ENCODE peak calls at places on chromosome 22, in five cellular contexts. F, N, U, M and R are unnamed samples.

GRCh38 chr22:24140357-24140756 is 40.9 kb upstream of the SUSD2 start:
- DNase-seq in F (no peak), N (no peak), U (no peak), M (peak), R (no peak)

GRCh38 chr22:22932512-22932941 is 44.9 kb downstream of the IGLL5 start:
- DNase-seq in F (no peak), N (no peak), U (no peak), M (no peak), R (no peak)

GRCh38 chr22:47209547-47210023 is 447.1 kb downstream of the TBC1D22A start:
- DNase-seq in F (no peak), N (no peak), U (no peak), M (no peak), R (no peak)

GRCh38 chr22:48100685-48101417 is 1338.4 kb downstream of the TBC1D22A start:
- DNase-seq in F (no peak), N (no peak), U (no peak), M (no peak), R (no peak)

GRCh38 chr22:22821340-22821739 is 66.3 kb upstream of the IGLL5 start:
- DNase-seq in F (no peak), N (no peak), U (no peak), M (no peak), R (no peak)

GRCh38 chr22:27090595-27090994 is 433.2 kb downstream of the MIAT start:
- DNase-seq in F (no peak), N (no peak), U (no peak), M (no peak), R (no peak)

GRCh38 chr22:23058481-23059336 is 11.6 kb upstream of the GNAZ start:
- DNase-seq in F (no peak), N (no peak), U (no peak), M (no peak), R (no peak)

GRCh38 chr22:42939451-42939881 is 75.5 kb downstream of the PACSIN2 start:
- DNase-seq in F (peak), N (peak), U (no peak), M (no peak), R (no peak)

GRCh38 chr22:29081499-29082236 is 8.8 kb downstream of the KREMEN1 start:
- DNase-seq in F (no peak), N (no peak), U (no peak), M (no peak), R (no peak)

GRCh38 chr22:47000256-47000655 is 237.8 kb downstream of the TBC1D22A start:
- DNase-seq in F (no peak), N (no peak), U (no peak), M (no peak), R (no peak)

GRCh38 chr22:23062616-23063538 is 7.4 kb upstream of the GNAZ start:
- DNase-seq in F (no peak), N (no peak), U (no peak), M (no peak), R (no peak)

GRCh38 chr22:24405631-24406321 is 21.6 kb upstream of the ADORA2A start:
- DNase-seq in F (no peak), N (no peak), U (no peak), M (no peak), R (no peak)

GRCh38 chr22:45997077-45997774 is 20.3 kb upstream of the WNT7B start:
- DNase-seq in F (peak), N (peak), U (peak), M (peak), R (no peak)

GRCh38 chr22:45995405-45996101 is 18.6 kb upstream of the WNT7B start:
- DNase-seq in F (no peak), N (no peak), U (no peak), M (no peak), R (peak)

GRCh38 chr22:45997775-45998637 is 21.0 kb upstream of the WNT7B start:
- DNase-seq in F (no peak), N (no peak), U (no peak), M (no peak), R (no peak)

GRCh38 chr22:45994516-45995404 is 17.8 kb upstream of the WNT7B start:
- DNase-seq in F (peak), N (no peak), U (peak), M (peak), R (peak)

DNA sequence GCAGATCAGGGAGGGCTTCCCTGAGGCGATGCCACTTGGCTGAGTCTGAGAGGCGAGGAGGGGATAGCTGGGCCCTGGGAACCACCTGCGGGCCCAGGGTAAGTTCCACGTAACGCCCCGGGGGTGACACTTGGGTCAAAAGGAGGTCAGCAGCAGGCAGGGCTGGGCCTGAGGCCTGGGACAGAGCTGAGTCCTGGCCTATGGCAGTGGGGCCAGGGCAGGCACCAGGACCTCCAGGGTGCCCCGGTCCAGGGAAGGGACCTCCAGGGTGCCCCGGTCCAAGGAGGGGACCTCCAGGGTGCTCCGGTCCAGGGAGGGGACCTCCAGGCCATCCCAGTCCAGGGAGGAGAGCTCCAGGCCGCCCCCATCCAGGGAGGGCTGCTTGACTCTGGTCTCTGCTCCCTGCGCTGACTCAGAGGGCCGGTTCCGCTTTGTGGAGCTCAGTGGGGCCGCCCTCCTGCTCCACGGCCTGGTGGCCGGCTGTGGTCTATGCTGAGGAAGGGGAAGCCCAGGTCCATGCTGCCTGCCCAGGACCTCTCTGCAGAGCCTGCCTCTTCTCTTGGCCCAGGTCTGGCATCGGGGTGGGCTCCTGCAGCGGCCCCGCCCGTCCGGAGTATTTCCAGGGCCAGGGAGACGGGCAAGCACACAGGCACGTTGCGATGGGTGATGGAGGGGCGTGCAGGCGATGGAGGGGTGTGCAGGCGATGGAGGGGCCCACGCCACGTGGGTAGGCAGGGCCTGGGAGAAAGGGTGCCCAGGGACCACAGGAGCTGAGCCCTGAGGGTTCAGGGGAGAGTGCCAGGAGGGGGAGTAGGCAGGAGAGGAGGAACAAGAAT is 19.5 kb upstream of the WNT7B start:
- DNase-seq in F (no peak), N (no peak), U (no peak), M (peak), R (no peak)
- TF ChIP-seq CTCF in F (no peak), N (no peak), U (no peak), M (no peak), R (no peak)

GRCh38 chr22:38707346-38707745 is 1.6 kb downstream of the GTPBP1 start:
- DNase-seq in F (no peak), N (peak), U (no peak), M (peak), R (no peak)

GRCh38 chr22:38704568-38705234 is 1.0 kb upstream of the GTPBP1 start:
- DNase-seq in F (no peak), N (no peak), U (no peak), M (no peak), R (no peak)

GRCh38 chr22:38706885-38707180 is 1.1 kb downstream of the GTPBP1 start:
- DNase-seq in F (no peak), N (peak), U (no peak), M (no peak), R (no peak)

GRCh38 chr22:38706101-38706884 is 549 bp downstream of the GTPBP1 start:
- DNase-seq in F (peak), N (no peak), U (no peak), M (peak), R (peak)

GRCh38 chr22:38705235-38706100 is at the start of gene GTPBP1:
- DNase-seq in F (peak), N (peak), U (peak), M (peak), R (peak)
- TF ChIP-seq CTCF in F (peak), N (no peak), U (no peak), M (no peak), R (no peak)

GRCh38 chr22:38221908-38222796 is 20.4 kb downstream of the MAFF start:
- DNase-seq in F (no peak), N (no peak), U (no peak), M (peak), R (no peak)
- TF ChIP-seq CTCF in F (no peak), N (no peak), U (no peak), M (no peak), R (no peak)

GRCh38 chr22:32901925-32902324 is 100.4 kb downstream of the TIMP3 start:
- DNase-seq in F (no peak), N (no peak), U (no peak), M (peak), R (no peak)
- TF ChIP-seq CTCF in F (no peak), N (no peak), U (no peak), M (peak), R (no peak)

GRCh38 chr22:36991220-36991619 is 28.0 kb downstream of the TST start:
- DNase-seq in F (no peak), N (no peak), U (no peak), M (no peak), R (no peak)
- TF ChIP-seq CTCF in F (no peak), N (no peak), U (no peak), M (no peak), R (no peak)

GRCh38 chr22:19896665-19897355 is 42.1 kb upstream of the GNB1L start:
- DNase-seq in F (no peak), N (no peak), U (no peak), M (no peak), R (no peak)
- TF ChIP-seq CTCF in F (no peak), N (peak), U (no peak), M (no peak), R (no peak)

GRCh38 chr22:44988671-44989070 is 21.1 kb downstream of the PHF21B start:
- DNase-seq in F (no peak), N (no peak), U (no peak), M (no peak), R (no peak)
- TF ChIP-seq CTCF in F (no peak), N (no peak), U (no peak), M (no peak), R (no peak)

GRCh38 chr22:49550766-49551362 is 276.8 kb downstream of the BRD1 start:
- DNase-seq in F (peak), N (no peak), U (no peak), M (no peak), R (no peak)
- TF ChIP-seq CTCF in F (no peak), N (no peak), U (no peak), M (peak), R (no peak)

DNA sequence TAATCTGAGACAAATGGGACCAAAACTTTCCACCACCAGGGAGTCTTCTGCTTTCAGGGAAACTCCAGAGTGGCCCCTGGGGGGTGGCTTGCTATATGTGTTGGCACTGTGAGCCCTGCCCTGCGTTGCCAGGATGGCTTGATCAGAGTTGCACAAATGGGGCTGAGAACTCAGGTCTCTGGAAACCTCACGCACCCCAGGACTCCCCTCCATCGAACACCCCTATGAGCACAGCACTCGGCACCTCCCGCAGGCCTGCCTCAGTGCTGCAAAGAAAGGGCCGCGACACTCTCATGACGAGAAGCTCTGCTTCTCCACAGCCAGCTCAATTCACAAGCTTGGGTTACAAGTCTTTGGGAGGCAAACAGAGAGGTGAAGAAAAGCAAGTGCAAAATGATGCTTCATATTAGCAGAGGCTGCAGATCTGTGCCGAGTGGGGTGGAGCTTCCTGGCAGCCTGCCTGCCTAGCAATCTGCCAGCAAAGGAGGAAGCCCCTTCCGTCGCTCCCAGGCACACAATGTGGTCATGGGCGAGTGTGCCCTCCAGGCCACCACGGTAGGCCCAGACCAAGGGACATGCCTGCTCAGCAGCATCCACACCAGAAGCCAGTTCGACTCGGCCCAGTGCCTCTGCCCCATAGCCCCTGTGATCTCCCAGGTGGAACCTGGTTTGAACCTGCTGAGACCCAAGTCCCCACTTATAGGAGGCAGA is 55.7 kb downstream of the MYH9 start:
- DNase-seq in F (peak), N (no peak), U (no peak), M (peak), R (no peak)
- TF ChIP-seq CTCF in F (no peak), N (no peak), U (no peak), M (no peak), R (no peak)